ENCODE peak calls at places on chromosomes 16 and 17, in six cellular contexts. One of them, this sample, is unnamed.
A peak's percentile ranks its signal among the peaks of the same experiment; 100 is the strongest.

GRCh38 chr17:13885953-13886889 is 183.1 kb upstream of the COX10 start:
- DNase-seq in stomach: no peak
- DNase-seq in right lobe of liver: no peak
- DNase-seq in hepatocyte: peak; percentile 14
- DNase-seq in IMR-90: peak; percentile 69
- DNase-seq in cardiac muscle cell: no peak
- DNase-seq in this sample: peak; percentile 3

GRCh38 chr17:1907216-1907631 is 77.4 kb downstream of the RPA1 start:
- DNase-seq in right lobe of liver: peak; percentile 48
- DNase-seq in IMR-90: no peak
- DNase-seq in hepatocyte: no peak
- DNase-seq in cardiac muscle cell: no peak
- DNase-seq in stomach: no peak
- DNase-seq in this sample: no peak

GRCh38 chr17:15981208-15981607 is 18.3 kb downstream of the ZSWIM7 start:
- DNase-seq in hepatocyte: no peak
- DNase-seq in stomach: no peak
- DNase-seq in cardiac muscle cell: no peak
- DNase-seq in right lobe of liver: no peak
- DNase-seq in IMR-90: no peak
- DNase-seq in this sample: no peak

GRCh38 chr17:37828313-37829124 is 83.7 kb upstream of the HNF1B start:
- DNase-seq in hepatocyte: no peak
- DNase-seq in stomach: no peak
- DNase-seq in right lobe of liver: no peak
- DNase-seq in cardiac muscle cell: peak; percentile 4
- DNase-seq in IMR-90: peak; percentile 28
- DNase-seq in this sample: no peak

GRCh38 chr17:37450090-37450489 is 39.6 kb upstream of the DUSP14 start:
- DNase-seq in IMR-90: peak; percentile 18
- DNase-seq in stomach: no peak
- DNase-seq in cardiac muscle cell: no peak
- DNase-seq in right lobe of liver: no peak
- DNase-seq in hepatocyte: peak; percentile 19
- DNase-seq in this sample: no peak

GRCh38 chr16:10245002-10245401 is 62.8 kb upstream of the GRIN2A start:
- DNase-seq in stomach: no peak
- DNase-seq in IMR-90: no peak
- DNase-seq in cardiac muscle cell: no peak
- DNase-seq in hepatocyte: no peak
- DNase-seq in right lobe of liver: no peak
- DNase-seq in this sample: no peak

GRCh38 chr16:17555176-17555575 is 84.4 kb upstream of the XYLT1 start:
- DNase-seq in right lobe of liver: no peak
- DNase-seq in hepatocyte: no peak
- DNase-seq in IMR-90: peak; percentile 83
- DNase-seq in cardiac muscle cell: no peak
- DNase-seq in stomach: no peak
- DNase-seq in this sample: peak; percentile 44

GRCh38 chr17:4947411-4948165 is 742 bp downstream of the PFN1 start:
- DNase-seq in right lobe of liver: peak; percentile 79
- DNase-seq in hepatocyte: peak; percentile 79
- DNase-seq in stomach: peak; percentile 70
- DNase-seq in IMR-90: peak; percentile 53
- DNase-seq in cardiac muscle cell: peak; percentile 62
- DNase-seq in this sample: peak; percentile 64

GRCh38 chr17:7133424-7133823 is 18.8 kb upstream of the ASGR2 start:
- DNase-seq in hepatocyte: peak; percentile 43
- DNase-seq in right lobe of liver: no peak
- DNase-seq in stomach: no peak
- DNase-seq in IMR-90: no peak
- DNase-seq in cardiac muscle cell: peak; percentile 17
- DNase-seq in this sample: no peak

GRCh38 chr16:4800290-4801041 is 2.0 kb downstream of the ROGDI start:
- DNase-seq in hepatocyte: no peak
- DNase-seq in cardiac muscle cell: no peak
- DNase-seq in right lobe of liver: peak; percentile 71
- DNase-seq in stomach: peak; percentile 84
- DNase-seq in IMR-90: no peak
- DNase-seq in this sample: no peak

GRCh38 chr17:70716551-70716950 is 547.2 kb downstream of the KCNJ2 start:
- DNase-seq in hepatocyte: no peak
- DNase-seq in right lobe of liver: no peak
- DNase-seq in IMR-90: no peak
- DNase-seq in stomach: no peak
- DNase-seq in cardiac muscle cell: no peak
- DNase-seq in this sample: no peak

GRCh38 chr17:45046536-45047125 is 4.8 kb downstream of the DCAKD start:
- DNase-seq in hepatocyte: no peak
- DNase-seq in cardiac muscle cell: no peak
- DNase-seq in IMR-90: peak; percentile 51
- DNase-seq in stomach: no peak
- DNase-seq in right lobe of liver: no peak
- DNase-seq in this sample: peak; percentile 37

GRCh38 chr17:50865060-50865867 is 890 bp downstream of the TOB1 start:
- DNase-seq in cardiac muscle cell: peak; percentile 54
- DNase-seq in stomach: peak; percentile 64
- DNase-seq in IMR-90: peak; percentile 24
- DNase-seq in hepatocyte: peak; percentile 67
- DNase-seq in right lobe of liver: peak; percentile 81
- DNase-seq in this sample: peak; percentile 61

GRCh38 chr17:61239261-61239660 is 160.4 kb upstream of the TBX2 start:
- DNase-seq in cardiac muscle cell: no peak
- DNase-seq in right lobe of liver: no peak
- DNase-seq in IMR-90: peak; percentile 42
- DNase-seq in stomach: no peak
- DNase-seq in hepatocyte: no peak
- DNase-seq in this sample: no peak

GRCh38 chr16:27408602-27409031 is 6.6 kb downstream of the IL21R start:
- DNase-seq in right lobe of liver: no peak
- DNase-seq in cardiac muscle cell: no peak
- DNase-seq in stomach: no peak
- DNase-seq in IMR-90: no peak
- DNase-seq in hepatocyte: no peak
- DNase-seq in this sample: no peak

GRCh38 chr17:82892869-82893565 is 53.2 kb upstream of the ZNF750 start:
- DNase-seq in right lobe of liver: no peak
- DNase-seq in IMR-90: peak; percentile 8
- DNase-seq in stomach: peak; percentile 77
- DNase-seq in cardiac muscle cell: no peak
- DNase-seq in hepatocyte: no peak
- DNase-seq in this sample: peak; percentile 20

GRCh38 chr16:51321251-51321650 is 170.2 kb upstream of the SALL1 start:
- DNase-seq in stomach: no peak
- DNase-seq in right lobe of liver: no peak
- DNase-seq in IMR-90: no peak
- DNase-seq in cardiac muscle cell: no peak
- DNase-seq in hepatocyte: no peak
- DNase-seq in this sample: no peak

GRCh38 chr16:70561623-70562022 is 38.0 kb downstream of the SF3B3 start:
- DNase-seq in cardiac muscle cell: no peak
- DNase-seq in hepatocyte: no peak
- DNase-seq in stomach: no peak
- DNase-seq in IMR-90: no peak
- DNase-seq in right lobe of liver: peak; percentile 68
- DNase-seq in this sample: no peak

GRCh38 chr16:12187939-12188673 is 211.6 kb downstream of the SNX29 start:
- DNase-seq in right lobe of liver: no peak
- DNase-seq in IMR-90: no peak
- DNase-seq in cardiac muscle cell: no peak
- DNase-seq in hepatocyte: no peak
- DNase-seq in stomach: no peak
- DNase-seq in this sample: no peak

GRCh38 chr16:75527825-75528299 is 8.0 kb downstream of the CHST5 start:
- DNase-seq in IMR-90: no peak
- DNase-seq in hepatocyte: peak; percentile 58
- DNase-seq in stomach: peak; percentile 40
- DNase-seq in right lobe of liver: peak; percentile 65
- DNase-seq in cardiac muscle cell: no peak
- DNase-seq in this sample: no peak

GRCh38 chr16:85363881-85364280 is 249.2 kb upstream of the GSE1 start:
- DNase-seq in stomach: no peak
- DNase-seq in right lobe of liver: no peak
- DNase-seq in IMR-90: no peak
- DNase-seq in hepatocyte: no peak
- DNase-seq in cardiac muscle cell: no peak
- DNase-seq in this sample: peak; percentile 98

GRCh38 chr17:48102700-48103378 is 1.6 kb upstream of the CBX1 start:
- DNase-seq in stomach: no peak
- DNase-seq in cardiac muscle cell: no peak
- DNase-seq in hepatocyte: no peak
- DNase-seq in IMR-90: no peak
- DNase-seq in right lobe of liver: no peak
- DNase-seq in this sample: no peak

GRCh38 chr16:49858200-49859129 is 2.6 kb upstream of the ZNF423 start:
- DNase-seq in cardiac muscle cell: peak; percentile 70
- DNase-seq in IMR-90: no peak
- DNase-seq in stomach: no peak
- DNase-seq in right lobe of liver: no peak
- DNase-seq in hepatocyte: peak; percentile 81
- DNase-seq in this sample: peak; percentile 51

GRCh38 chr16:53752566-53752965 is 48.6 kb downstream of the FTO start:
- DNase-seq in IMR-90: no peak
- DNase-seq in hepatocyte: no peak
- DNase-seq in stomach: no peak
- DNase-seq in cardiac muscle cell: no peak
- DNase-seq in right lobe of liver: no peak
- DNase-seq in this sample: no peak

GRCh38 chr16:53754938-53755910 is 51.3 kb downstream of the FTO start:
- DNase-seq in right lobe of liver: no peak
- DNase-seq in stomach: peak; percentile 65
- DNase-seq in cardiac muscle cell: peak; percentile 75
- DNase-seq in IMR-90: peak; percentile 60
- DNase-seq in hepatocyte: peak; percentile 42
- DNase-seq in this sample: peak; percentile 71

GRCh38 chr16:53757971-53758609 is 54.1 kb downstream of the FTO start:
- DNase-seq in cardiac muscle cell: no peak
- DNase-seq in right lobe of liver: no peak
- DNase-seq in hepatocyte: no peak
- DNase-seq in stomach: no peak
- DNase-seq in IMR-90: no peak
- DNase-seq in this sample: no peak

GRCh38 chr16:53756329-53756996 is 52.5 kb downstream of the FTO start:
- DNase-seq in cardiac muscle cell: peak; percentile 37
- DNase-seq in IMR-90: peak; percentile 36
- DNase-seq in hepatocyte: no peak
- DNase-seq in stomach: no peak
- DNase-seq in right lobe of liver: no peak
- DNase-seq in this sample: peak; percentile 46

GRCh38 chr16:53753431-53753830 is 49.5 kb downstream of the FTO start:
- DNase-seq in hepatocyte: no peak
- DNase-seq in IMR-90: no peak
- DNase-seq in stomach: no peak
- DNase-seq in cardiac muscle cell: no peak
- DNase-seq in right lobe of liver: no peak
- DNase-seq in this sample: no peak
- TF ChIP-seq CTCF in hepatocyte: no peak
- TF ChIP-seq CTCF in IMR-90: no peak
- TF ChIP-seq CTCF in stomach: no peak
- TF ChIP-seq CTCF in cardiac muscle cell: no peak
- TF ChIP-seq CTCF in right lobe of liver: no peak
- TF ChIP-seq CTCF in this sample: no peak

DNA sequence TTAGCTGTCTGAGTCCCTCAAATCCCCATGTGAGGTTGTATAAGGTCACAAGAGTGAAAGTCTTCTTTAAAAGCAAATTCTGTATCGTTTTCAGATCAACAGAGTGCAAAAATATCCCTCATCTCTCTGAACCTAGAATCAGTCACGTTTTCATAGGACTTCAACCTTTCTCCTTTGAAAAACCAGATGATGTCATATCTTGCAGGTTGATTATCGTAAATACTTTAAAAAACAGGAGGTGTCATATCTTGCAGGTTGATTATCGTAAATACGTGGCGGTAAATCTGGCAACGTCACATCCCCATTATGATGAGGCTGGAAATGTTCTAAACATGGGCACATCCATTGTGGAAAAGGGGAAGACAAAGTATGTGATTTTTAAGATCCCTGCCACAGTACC is 25.9 kb downstream of the BCO1 start:
- DNase-seq in right lobe of liver: no peak
- DNase-seq in hepatocyte: no peak
- DNase-seq in stomach: no peak
- DNase-seq in cardiac muscle cell: no peak
- DNase-seq in IMR-90: no peak
- DNase-seq in this sample: no peak
- H3K4me3 ChIP-seq in right lobe of liver: no peak overlapping the region
- H3K4me3 ChIP-seq in hepatocyte: no peak overlapping the region
- H3K4me3 ChIP-seq in stomach: no peak overlapping the region
- H3K4me3 ChIP-seq in cardiac muscle cell: no peak overlapping the region
- H3K4me3 ChIP-seq in IMR-90: no peak overlapping the region
- H3K4me3 ChIP-seq in this sample: no peak overlapping the region

GRCh38 chr16:68234188-68235104 is 1.5 kb downstream of the ESRP2 start:
- DNase-seq in IMR-90: no peak
- DNase-seq in stomach: peak; percentile 99
- DNase-seq in hepatocyte: peak; percentile 93
- DNase-seq in right lobe of liver: peak; percentile 98
- DNase-seq in cardiac muscle cell: no peak
- DNase-seq in this sample: no peak
- TF ChIP-seq CTCF in IMR-90: no peak
- TF ChIP-seq CTCF in stomach: no peak
- TF ChIP-seq CTCF in hepatocyte: no peak
- TF ChIP-seq CTCF in right lobe of liver: no peak
- TF ChIP-seq CTCF in cardiac muscle cell: no peak
- TF ChIP-seq CTCF in this sample: peak; percentile 11

GRCh38 chr17:10197721-10198508 is 491 bp downstream of the GAS7 start:
- DNase-seq in right lobe of liver: no peak
- DNase-seq in cardiac muscle cell: no peak
- DNase-seq in hepatocyte: peak; percentile 44
- DNase-seq in stomach: no peak
- DNase-seq in IMR-90: no peak
- DNase-seq in this sample: peak; percentile 15

GRCh38 chr17:10195090-10195489 is 3.3 kb downstream of the GAS7 start:
- DNase-seq in cardiac muscle cell: no peak
- DNase-seq in hepatocyte: no peak
- DNase-seq in right lobe of liver: no peak
- DNase-seq in stomach: no peak
- DNase-seq in IMR-90: no peak
- DNase-seq in this sample: no peak

GRCh38 chr17:10197362-10197720 is 1.1 kb downstream of the GAS7 start:
- DNase-seq in hepatocyte: peak; percentile 31
- DNase-seq in right lobe of liver: no peak
- DNase-seq in cardiac muscle cell: no peak
- DNase-seq in stomach: no peak
- DNase-seq in IMR-90: no peak
- DNase-seq in this sample: no peak

GRCh38 chr17:10196936-10197335 is 1.5 kb downstream of the GAS7 start:
- DNase-seq in stomach: no peak
- DNase-seq in cardiac muscle cell: no peak
- DNase-seq in IMR-90: no peak
- DNase-seq in right lobe of liver: no peak
- DNase-seq in hepatocyte: no peak
- DNase-seq in this sample: no peak

DNA sequence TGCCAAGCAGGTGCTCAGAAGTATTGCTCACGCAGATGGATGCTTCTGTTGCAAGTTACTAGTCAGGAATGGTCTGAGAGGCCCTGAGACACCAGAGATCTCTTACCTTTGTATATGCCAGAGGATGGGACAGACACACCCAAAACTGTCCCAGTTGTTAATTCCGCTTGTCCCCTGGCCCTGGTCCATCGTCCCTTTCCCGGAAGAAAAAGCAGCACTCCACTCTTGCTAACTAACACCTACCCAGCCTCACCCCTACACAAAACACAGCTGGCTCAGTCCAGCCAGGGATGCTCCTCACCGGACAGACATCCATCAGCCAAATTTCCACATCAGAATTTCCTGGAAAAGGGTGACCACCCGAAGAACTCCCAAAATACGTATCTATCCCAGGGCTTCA is 2.0 kb downstream of the GAS7 start:
- DNase-seq in stomach: no peak
- DNase-seq in hepatocyte: no peak
- DNase-seq in IMR-90: no peak
- DNase-seq in cardiac muscle cell: no peak
- DNase-seq in right lobe of liver: no peak
- DNase-seq in this sample: no peak
- H3K4me3 ChIP-seq in stomach: peak overlapping the region; percentile 76
- H3K4me3 ChIP-seq in hepatocyte: peak overlapping the region; percentile 97
- H3K4me3 ChIP-seq in IMR-90: no peak overlapping the region
- H3K4me3 ChIP-seq in cardiac muscle cell: no peak overlapping the region
- H3K4me3 ChIP-seq in right lobe of liver: no peak overlapping the region
- H3K4me3 ChIP-seq in this sample: no peak overlapping the region

This sample was measured in choroid plexus epithelial cell.